ENCODE peak calls at places on chromosome 21, in four cellular contexts. One of them, this sample, is unnamed.
A peak's percentile ranks its signal among the peaks of the same experiment; 100 is the strongest.

GRCh38 chr21:32136546-32136945 is 142.3 kb downstream of the MIS18A start:
- DNase-seq in activated T-cell treated with anti-CD3 and anti-CD28 coated beads, Interleukin-2, amount 50 U/mL, for 72 hours: no peak
- DNase-seq in lung: no peak
- DNase-seq in cardiac fibroblast: no peak
- DNase-seq in this sample: no peak

GRCh38 chr21:41957991-41958766 is 4.4 kb upstream of the C2CD2 start:
- DNase-seq in cardiac fibroblast: peak; percentile 93
- DNase-seq in lung: peak; percentile 58
- DNase-seq in activated T-cell treated with anti-CD3 and anti-CD28 coated beads, Interleukin-2, amount 50 U/mL, for 72 hours: no peak
- DNase-seq in this sample: peak; percentile 61

GRCh38 chr21:15671188-15671587 is 58.6 kb upstream of the USP25 start:
- DNase-seq in activated T-cell treated with anti-CD3 and anti-CD28 coated beads, Interleukin-2, amount 50 U/mL, for 72 hours: no peak
- DNase-seq in cardiac fibroblast: no peak
- DNase-seq in lung: no peak
- DNase-seq in this sample: no peak

GRCh38 chr21:43825936-43826622 is 36.7 kb downstream of the RRP1 start:
- DNase-seq in cardiac fibroblast: no peak
- DNase-seq in lung: no peak
- DNase-seq in activated T-cell treated with anti-CD3 and anti-CD28 coated beads, Interleukin-2, amount 50 U/mL, for 72 hours: no peak
- DNase-seq in this sample: no peak

GRCh38 chr21:38178653-38179503 is 77.9 kb upstream of the KCNJ15 start:
- DNase-seq in activated T-cell treated with anti-CD3 and anti-CD28 coated beads, Interleukin-2, amount 50 U/mL, for 72 hours: no peak
- DNase-seq in lung: no peak
- DNase-seq in cardiac fibroblast: no peak
- DNase-seq in this sample: no peak

GRCh38 chr21:35223480-35224156 is 174.5 kb upstream of the RUNX1 start:
- DNase-seq in activated T-cell treated with anti-CD3 and anti-CD28 coated beads, Interleukin-2, amount 50 U/mL, for 72 hours: no peak
- DNase-seq in cardiac fibroblast: peak; percentile 41
- DNase-seq in lung: no peak
- DNase-seq in this sample: no peak

GRCh38 chr21:38875694-38876492 is 70.2 kb downstream of the ETS2 start:
- DNase-seq in activated T-cell treated with anti-CD3 and anti-CD28 coated beads, Interleukin-2, amount 50 U/mL, for 72 hours: no peak
- DNase-seq in cardiac fibroblast: peak; percentile 82
- DNase-seq in lung: no peak
- DNase-seq in this sample: no peak

GRCh38 chr21:26753822-26754221 is 91.4 kb downstream of the ADAMTS1 start:
- DNase-seq in cardiac fibroblast: no peak
- DNase-seq in lung: no peak
- DNase-seq in activated T-cell treated with anti-CD3 and anti-CD28 coated beads, Interleukin-2, amount 50 U/mL, for 72 hours: no peak
- DNase-seq in this sample: no peak

GRCh38 chr21:32189688-32190483 is 89.0 kb downstream of the MIS18A start:
- DNase-seq in cardiac fibroblast: no peak
- DNase-seq in lung: peak; percentile 9
- DNase-seq in activated T-cell treated with anti-CD3 and anti-CD28 coated beads, Interleukin-2, amount 50 U/mL, for 72 hours: no peak
- DNase-seq in this sample: no peak

GRCh38 chr21:36834192-36834591 is 132.3 kb downstream of the HLCS start:
- DNase-seq in lung: no peak
- DNase-seq in cardiac fibroblast: no peak
- DNase-seq in activated T-cell treated with anti-CD3 and anti-CD28 coated beads, Interleukin-2, amount 50 U/mL, for 72 hours: no peak
- DNase-seq in this sample: no peak

GRCh38 chr21:15224346-15225086 is 159.7 kb upstream of the NRIP1 start:
- DNase-seq in cardiac fibroblast: peak; percentile 87
- DNase-seq in activated T-cell treated with anti-CD3 and anti-CD28 coated beads, Interleukin-2, amount 50 U/mL, for 72 hours: no peak
- DNase-seq in lung: no peak
- DNase-seq in this sample: no peak

GRCh38 chr21:40049959-40050290 is 182.7 kb downstream of the PCP4 start:
- DNase-seq in lung: no peak
- DNase-seq in cardiac fibroblast: no peak
- DNase-seq in activated T-cell treated with anti-CD3 and anti-CD28 coated beads, Interleukin-2, amount 50 U/mL, for 72 hours: no peak
- DNase-seq in this sample: no peak

GRCh38 chr21:21196087-21196486 is 197.9 kb downstream of the NCAM2 start:
- DNase-seq in cardiac fibroblast: peak; percentile 43
- DNase-seq in lung: no peak
- DNase-seq in activated T-cell treated with anti-CD3 and anti-CD28 coated beads, Interleukin-2, amount 50 U/mL, for 72 hours: no peak
- DNase-seq in this sample: no peak

GRCh38 chr21:38898422-38899098 is 92.8 kb downstream of the ETS2 start:
- DNase-seq in lung: no peak
- DNase-seq in cardiac fibroblast: no peak
- DNase-seq in activated T-cell treated with anti-CD3 and anti-CD28 coated beads, Interleukin-2, amount 50 U/mL, for 72 hours: no peak
- DNase-seq in this sample: no peak

GRCh38 chr21:26447932-26448331 is 125.2 kb downstream of the CYYR1 start:
- DNase-seq in lung: no peak
- DNase-seq in cardiac fibroblast: no peak
- DNase-seq in activated T-cell treated with anti-CD3 and anti-CD28 coated beads, Interleukin-2, amount 50 U/mL, for 72 hours: no peak
- DNase-seq in this sample: no peak

GRCh38 chr21:28828981-28829380 is 163.7 kb downstream of the LTN1 start:
- DNase-seq in lung: no peak
- DNase-seq in cardiac fibroblast: no peak
- DNase-seq in activated T-cell treated with anti-CD3 and anti-CD28 coated beads, Interleukin-2, amount 50 U/mL, for 72 hours: no peak
- DNase-seq in this sample: no peak

GRCh38 chr21:39083377-39084008 is 99.8 kb downstream of the PSMG1 start:
- DNase-seq in cardiac fibroblast: peak; percentile 67
- DNase-seq in lung: peak; percentile 64
- DNase-seq in activated T-cell treated with anti-CD3 and anti-CD28 coated beads, Interleukin-2, amount 50 U/mL, for 72 hours: no peak
- DNase-seq in this sample: peak; percentile 72

GRCh38 chr21:42248241-42248640 is 29.3 kb downstream of the ABCG1 start:
- DNase-seq in activated T-cell treated with anti-CD3 and anti-CD28 coated beads, Interleukin-2, amount 50 U/mL, for 72 hours: no peak
- DNase-seq in cardiac fibroblast: no peak
- DNase-seq in lung: no peak
- DNase-seq in this sample: no peak

GRCh38 chr21:45471229-45472052 is 66.5 kb downstream of the COL18A1 start:
- DNase-seq in activated T-cell treated with anti-CD3 and anti-CD28 coated beads, Interleukin-2, amount 50 U/mL, for 72 hours: no peak
- DNase-seq in cardiac fibroblast: peak; percentile 93
- DNase-seq in lung: no peak
- DNase-seq in this sample: no peak

GRCh38 chr21:41580758-41581554 is 73.0 kb upstream of the TMPRSS2 start:
- DNase-seq in cardiac fibroblast: no peak
- DNase-seq in activated T-cell treated with anti-CD3 and anti-CD28 coated beads, Interleukin-2, amount 50 U/mL, for 72 hours: no peak
- DNase-seq in lung: no peak
- DNase-seq in this sample: peak; percentile 82

GRCh38 chr21:42493109-42494060 is 2.6 kb downstream of the RSPH1 start:
- DNase-seq in activated T-cell treated with anti-CD3 and anti-CD28 coated beads, Interleukin-2, amount 50 U/mL, for 72 hours: no peak
- DNase-seq in cardiac fibroblast: no peak
- DNase-seq in lung: no peak
- DNase-seq in this sample: peak; percentile 77

GRCh38 chr21:44482581-44483287 is 27.4 kb downstream of the LRRC3 start:
- DNase-seq in activated T-cell treated with anti-CD3 and anti-CD28 coated beads, Interleukin-2, amount 50 U/mL, for 72 hours: no peak
- DNase-seq in lung: no peak
- DNase-seq in cardiac fibroblast: no peak
- DNase-seq in this sample: no peak

GRCh38 chr21:39788383-39788782 is 43.4 kb downstream of the IGSF5 start:
- DNase-seq in lung: peak; percentile 89
- DNase-seq in cardiac fibroblast: peak; percentile 67
- DNase-seq in activated T-cell treated with anti-CD3 and anti-CD28 coated beads, Interleukin-2, amount 50 U/mL, for 72 hours: no peak
- DNase-seq in this sample: peak; percentile 58

GRCh38 chr21:33135925-33136324 is 66.0 kb downstream of the OLIG1 start:
- DNase-seq in activated T-cell treated with anti-CD3 and anti-CD28 coated beads, Interleukin-2, amount 50 U/mL, for 72 hours: no peak
- DNase-seq in cardiac fibroblast: no peak
- DNase-seq in lung: no peak
- DNase-seq in this sample: no peak

GRCh38 chr21:44551290-44552015 is at the start of gene KRTAP10-2:
- DNase-seq in lung: peak; percentile 22
- DNase-seq in activated T-cell treated with anti-CD3 and anti-CD28 coated beads, Interleukin-2, amount 50 U/mL, for 72 hours: no peak
- DNase-seq in cardiac fibroblast: no peak
- DNase-seq in this sample: no peak

GRCh38 chr21:42980959-42981523 is 6.7 kb downstream of the PKNOX1 start:
- DNase-seq in lung: no peak
- DNase-seq in activated T-cell treated with anti-CD3 and anti-CD28 coated beads, Interleukin-2, amount 50 U/mL, for 72 hours: no peak
- DNase-seq in cardiac fibroblast: no peak
- DNase-seq in this sample: no peak

GRCh38 chr21:32301596-32301995 is 2.9 kb downstream of the MRAP start:
- DNase-seq in activated T-cell treated with anti-CD3 and anti-CD28 coated beads, Interleukin-2, amount 50 U/mL, for 72 hours: no peak
- DNase-seq in cardiac fibroblast: no peak
- DNase-seq in lung: no peak
- DNase-seq in this sample: no peak

GRCh38 chr21:45996311-45997204 is 15.0 kb downstream of the COL6A1 start:
- DNase-seq in lung: no peak
- DNase-seq in cardiac fibroblast: no peak
- DNase-seq in activated T-cell treated with anti-CD3 and anti-CD28 coated beads, Interleukin-2, amount 50 U/mL, for 72 hours: no peak
- DNase-seq in this sample: peak; percentile 1